ENCODE peak calls at places on chromosomes 1 and 21, in seven cellular contexts. W, N, B, Y, O, I and R are unnamed samples.

GRCh38 chr1:199794105-199794863 is 233.2 kb upstream of the NR5A2 start:
- DNase-seq in B (no peak), W (no peak), N (no peak), Y (peak), O (no peak), I (no peak), R (no peak)

GRCh38 chr1:119948342-119949214 is 52.3 kb upstream of the ADAM30 start:
- DNase-seq in B (peak), W (peak), Y (peak), N (peak), I (peak), O (peak), R (peak)

GRCh38 chr1:20343149-20343936 is 52.7 kb downstream of the VWA5B1 start:
- DNase-seq in O (peak), N (no peak), I (no peak), B (no peak), W (peak), Y (no peak), R (no peak)

GRCh38 chr1:8880068-8880676 is 1.7 kb upstream of the ENO1 start:
- DNase-seq in B (peak), Y (peak), N (no peak), O (no peak), I (no peak), W (peak), R (peak)

GRCh38 chr1:19445417-19446342 is 39.7 kb downstream of the CAPZB start:
- DNase-seq in I (no peak), B (no peak), N (no peak), W (no peak), Y (no peak), O (no peak), R (no peak)

GRCh38 chr1:165892935-165893334 is 65.5 kb downstream of the UCK2 start:
- DNase-seq in Y (no peak), O (no peak), N (no peak), W (no peak), B (no peak), I (no peak), R (no peak)

GRCh38 chr1:26529405-26529654 is 231 bp upstream of the RPS6KA1 start:
- DNase-seq in O (no peak), I (no peak), B (no peak), W (no peak), N (no peak), Y (no peak), R (no peak)

GRCh38 chr21:21165063-21165645 is 166.9 kb downstream of the NCAM2 start:
- DNase-seq in Y (peak), B (peak), I (no peak), W (peak), O (no peak), N (no peak), R (no peak)

GRCh38 chr1:77542784-77543183 is 139.7 kb downstream of the ZZZ3 start:
- DNase-seq in B (no peak), I (no peak), O (no peak), N (no peak), Y (peak), W (no peak), R (no peak)

GRCh38 chr21:35476616-35477395 is 427.7 kb upstream of the RUNX1 start:
- DNase-seq in Y (peak), W (no peak), O (no peak), N (no peak), I (no peak), B (no peak), R (no peak)

GRCh38 chr1:229579101-229579651 is 20.7 kb upstream of the ABCB10 start:
- DNase-seq in Y (peak), B (no peak), W (peak), I (peak), N (no peak), O (peak), R (no peak)

GRCh38 chr1:193884848-193885558 is 698.6 kb upstream of the B3GALT2 start:
- DNase-seq in W (no peak), B (no peak), Y (no peak), N (no peak), I (no peak), O (no peak), R (no peak)